ENCODE peak calls at places on chromosome 4, in ten cellular contexts. N is HTR-8/SVneo, G is ELF-1, Q is T-helper 9 cell, L is HEK293T, X is AG04449, D is activated T-cell treated with anti-CD3 and anti-CD28 coated beads for 1 hour, W is cardiac muscle cell, A is NCI-H774, T is ELR. B is an unnamed sample.

GRCh38 chr4:118289794-118290193 is 63.0 kb downstream of the PRSS12 start:
- DNase-seq in N (no peak), G (no peak), Q (no peak), L (no peak), X (peak; percentile 93), D (no peak), W (no peak), A (no peak), T (peak; percentile 64), B (no peak)

GRCh38 chr4:55125087-55125721 is at the start of gene KDR:
- DNase-seq in N (peak; percentile 15), G (peak; percentile 68), Q (no peak), L (peak; percentile 61), X (no peak), D (no peak), W (peak; percentile 58), A (no peak), T (peak; percentile 30), B (peak; percentile 85)

GRCh38 chr4:189547537-189547936 is 393.1 kb upstream of the FRG1 start:
- DNase-seq in N (no peak), G (no peak), Q (no peak), L (no peak), X (no peak), D (no peak), W (no peak), A (no peak), T (no peak), B (no peak)

GRCh38 chr4:98185279-98185678 is 42.0 kb upstream of the STPG2 start:
- DNase-seq in N (no peak), G (no peak), Q (no peak), L (no peak), X (no peak), D (no peak), W (no peak), A (no peak), T (no peak), B (no peak)

GRCh38 chr4:124934921-124935320 is 222.4 kb upstream of the ANKRD50 start:
- DNase-seq in N (no peak), G (no peak), Q (no peak), L (no peak), X (no peak), D (no peak), W (no peak), A (no peak), T (no peak), B (no peak)

GRCh38 chr4:139167774-139168444 is 9.1 kb downstream of the ELF2 start:
- DNase-seq in N (peak; percentile 47), G (no peak), Q (no peak), L (peak; percentile 19), X (no peak), D (no peak), W (peak; percentile 73), A (no peak), T (peak; percentile 62), B (no peak)

GRCh38 chr4:4533461-4534169 is 8.2 kb downstream of the STX18 start:
- DNase-seq in N (no peak), G (no peak), Q (no peak), L (no peak), X (no peak), D (no peak), W (no peak), A (no peak), T (no peak), B (no peak)

GRCh38 chr4:85489273-85489672 is 14.3 kb downstream of the ARHGAP24 start:
- DNase-seq in N (no peak), G (peak; percentile 60), Q (no peak), L (no peak), X (no peak), D (no peak), W (peak; percentile 48), A (no peak), T (peak; percentile 58), B (peak; percentile 41)

GRCh38 chr4:7530932-7531639 is 96.4 kb upstream of the PSAPL1 start:
- DNase-seq in N (no peak), G (no peak), Q (no peak), L (no peak), X (no peak), D (no peak), W (no peak), A (no peak), T (no peak), B (no peak)

GRCh38 chr4:15003441-15003890 is 1.2 kb downstream of the CPEB2 start:
- DNase-seq in N (no peak), G (no peak), Q (peak; percentile 54), L (peak; percentile 25), X (no peak), D (peak; percentile 46), W (peak; percentile 53), A (peak; percentile 30), T (peak; percentile 43), B (peak; percentile 52)

GRCh38 chr4:87949961-87950360 is 25.6 kb upstream of the SPP1 start:
- DNase-seq in N (no peak), G (no peak), Q (no peak), L (no peak), X (no peak), D (no peak), W (peak; percentile 17), A (no peak), T (peak; percentile 65), B (no peak)

GRCh38 chr4:180456928-180457327 is 1786.3 kb upstream of the TENM3 start:
- DNase-seq in N (no peak), G (no peak), Q (no peak), L (peak; percentile 9), X (no peak), D (no peak), W (no peak), A (no peak), T (peak; percentile 22), B (no peak)

GRCh38 chr4:15398001-15398400 is 29.8 kb upstream of the C1QTNF7 start:
- DNase-seq in N (no peak), G (no peak), Q (no peak), L (no peak), X (no peak), D (no peak), W (no peak), A (no peak), T (peak; percentile 16), B (no peak)

B was measured in H9.